ENCODE peak calls at places on chromosomes 11 and 22, in six cellular contexts. G is EL; N is stimulated activated CD4-positive, alpha-beta T cell treated with anti-CD3 and anti-CD28 coated beads, TNF-alpha, amount 100 ng/mL, for 1 hour; W is T1000; Y is activated B cell treated with CpG ODN at 0.5 μM for 24 hours; K is foreskin keratinocyte. F is an unnamed sample.
A peak's percentile ranks its signal among the peaks of the same experiment; 100 is the strongest.

GRCh38 chr11:63940786-63941185 is 2.0 kb downstream of the NAA40 start:
- DNase-seq in G (no peak), N (no peak), W (no peak), Y (no peak), K (no peak), F (no peak)

GRCh38 chr11:80307676-80308075 is 866.8 kb upstream of the TENM4 start:
- DNase-seq in G (no peak), N (no peak), W (no peak), Y (no peak), K (no peak), F (no peak)

GRCh38 chr22:22959147-22959827 is 71.7 kb downstream of the IGLL5 start:
- DNase-seq in G (peak; percentile 67), N (peak; percentile 49), W (peak; percentile 18), Y (no peak), K (peak; percentile 7), F (peak; percentile 52)

GRCh38 chr11:111358038-111359001 is 20.8 kb downstream of the POU2AF1 start:
- DNase-seq in G (no peak), N (no peak), W (no peak), Y (no peak), K (no peak), F (no peak)

GRCh38 chr11:33994937-33995336 is 56.6 kb upstream of the CAPRIN1 start:
- DNase-seq in G (no peak), N (no peak), W (no peak), Y (no peak), K (no peak), F (no peak)

GRCh38 chr11:94747136-94748110 is 20.7 kb upstream of the AMOTL1 start:
- DNase-seq in G (peak; percentile 87), N (no peak), W (peak; percentile 21), Y (no peak), K (peak; percentile 99), F (no peak)

GRCh38 chr11:130066338-130066737 is 3.4 kb upstream of the APLP2 start:
- DNase-seq in G (no peak), N (no peak), W (no peak), Y (no peak), K (no peak), F (no peak)

GRCh38 chr22:41435560-41435959 is 11.0 kb downstream of the TOB2 start:
- DNase-seq in G (no peak), N (no peak), W (no peak), Y (no peak), K (no peak), F (no peak)

GRCh38 chr22:40485813-40486610 is 115.6 kb downstream of the SGSM3 start:
- DNase-seq in G (no peak), N (no peak), W (no peak), Y (no peak), K (peak; percentile 69), F (no peak)

F was measured in central memory CD4-positive, alpha-beta T cell.